ENCODE peak calls at places on chromosome 6, in nine cellular contexts. F is NCI-H2029; K is H54; V is SHP77; P is activated naive CD4-positive, alpha-beta T cell; Z is ELR; N is anterior cingulate cortex; A is OCI-M1; S is NCI-H345. U is an unnamed sample.

GRCh38 chr6:143596857-143597256 is 80.9 kb upstream of the PHACTR2 start:
- DNase-seq in P (no peak), N (no peak), Z (no peak), S (no peak), K (no peak), A (no peak), F (no peak), V (no peak), U (no peak)

GRCh38 chr6:26588965-26589364 is 7.8 kb upstream of the ABT1 start:
- DNase-seq in P (no peak), A (no peak), V (no peak), K (no peak), S (no peak), N (no peak), Z (no peak), F (no peak), U (no peak)

GRCh38 chr6:16991981-16992629 is 109.7 kb upstream of the STMND1 start:
- DNase-seq in P (no peak), Z (no peak), V (no peak), N (no peak), K (no peak), S (no peak), A (no peak), F (no peak), U (no peak)

GRCh38 chr6:158057213-158057987 is 75.7 kb downstream of the SYNJ2 start:
- DNase-seq in S (no peak), P (no peak), A (no peak), N (no peak), V (no peak), Z (peak), F (no peak), K (peak), U (no peak)

GRCh38 chr6:104955927-104956662 is 812 bp upstream of the LIN28B start:
- DNase-seq in F (no peak), N (no peak), S (no peak), V (peak), K (no peak), A (peak), Z (no peak), P (no peak), U (no peak)

GRCh38 chr6:2103644-2104523 is 141.5 kb downstream of the GMDS start:
- DNase-seq in V (peak), S (peak), N (peak), F (peak), P (no peak), K (peak), A (peak), Z (peak), U (no peak)

GRCh38 chr6:159761135-159761872 is 541 bp upstream of the ACAT2 start:
- DNase-seq in P (peak), S (no peak), K (no peak), F (no peak), A (peak), Z (peak), N (no peak), V (peak), U (no peak)

GRCh38 chr6:39206250-39206721 is 23.0 kb downstream of the KCNK5 start:
- DNase-seq in P (no peak), S (no peak), A (no peak), F (no peak), V (no peak), K (no peak), Z (no peak), N (no peak), U (no peak)

GRCh38 chr6:41652876-41653641 is 14.8 kb downstream of the MDFI start:
- DNase-seq in F (no peak), A (no peak), K (no peak), Z (peak), N (no peak), S (no peak), V (no peak), P (no peak), U (no peak)

GRCh38 chr6:656460-657252 is at the start of gene HUS1B:
- DNase-seq in N (no peak), Z (no peak), P (no peak), A (no peak), K (no peak), S (no peak), F (no peak), V (no peak), U (no peak)

GRCh38 chr6:72130327-72130726 is 244.0 kb downstream of the RIMS1 start:
- DNase-seq in A (no peak), S (no peak), Z (no peak), K (no peak), F (no peak), V (no peak), P (no peak), N (no peak), U (no peak)

GRCh38 chr6:3261921-3262320 is 3.2 kb downstream of the PSMG4 start:
- DNase-seq in S (no peak), P (no peak), F (no peak), Z (no peak), A (no peak), K (no peak), V (no peak), N (no peak), U (no peak)

GRCh38 chr6:3205913-3206312 is 21.5 kb downstream of the TUBB2B start:
- DNase-seq in A (peak), K (no peak), V (no peak), Z (peak), N (no peak), F (no peak), S (no peak), P (no peak), U (no peak)

GRCh38 chr6:34346175-34347119 is 46.0 kb downstream of the NUDT3 start:
- DNase-seq in S (no peak), V (no peak), F (peak), N (no peak), K (no peak), Z (no peak), P (no peak), A (no peak), U (no peak)

GRCh38 chr6:13831623-13832022 is 17.3 kb upstream of the MCUR1 start:
- DNase-seq in N (no peak), A (no peak), F (no peak), K (no peak), Z (no peak), S (no peak), V (no peak), P (no peak), U (no peak)

GRCh38 chr6:135270676-135271536 is 89.8 kb downstream of the MYB start:
- DNase-seq in A (no peak), K (no peak), N (no peak), F (no peak), Z (no peak), S (peak), P (no peak), V (no peak), U (no peak)

GRCh38 chr6:996271-996852 is 303.4 kb upstream of the EXOC2 start:
- DNase-seq in A (no peak), S (no peak), V (no peak), F (no peak), N (no peak), P (no peak), Z (no peak), K (no peak), U (no peak)

GRCh38 chr6:106608080-106608668 is 21.1 kb downstream of the RTN4IP1 start:
- DNase-seq in P (no peak), N (no peak), F (peak), A (peak), Z (peak), K (peak), V (peak), S (peak), U (no peak)

GRCh38 chr6:131995924-131996323 is 44.8 kb upstream of the CCN2 start:
- DNase-seq in V (no peak), Z (peak), A (no peak), P (no peak), F (no peak), N (no peak), K (no peak), S (no peak), U (no peak)

GRCh38 chr6:149316740-149317655 is 514 bp upstream of the TAB2 start:
- DNase-seq in V (peak), S (peak), F (peak), A (peak), N (peak), Z (peak), P (peak), K (peak), U (no peak)

GRCh38 chr6:72643214-72643613 is 21.4 kb downstream of the KCNQ5 start:
- DNase-seq in F (no peak), N (no peak), Z (no peak), S (no peak), A (peak), P (no peak), V (no peak), K (no peak), U (no peak)

GRCh38 chr6:170163405-170164170 is 127.3 kb downstream of the DLL1 start:
- DNase-seq in N (no peak), Z (no peak), P (no peak), A (no peak), K (no peak), S (no peak), V (no peak), F (no peak), U (no peak)

GRCh38 chr6:291697-292505 is at the start of gene DUSP22:
- DNase-seq in V (no peak), P (no peak), A (no peak), K (peak), F (no peak), N (no peak), Z (peak), S (no peak), U (peak)

GRCh38 chr6:144753023-144753705 is 468.0 kb downstream of the UTRN start:
- DNase-seq in Z (no peak), N (no peak), F (no peak), A (peak), P (no peak), S (no peak), V (no peak), K (no peak), U (no peak)

GRCh38 chr6:106287215-106287614 is 38.3 kb downstream of the ATG5 start:
- DNase-seq in P (no peak), Z (no peak), K (no peak), N (no peak), F (no peak), S (no peak), V (no peak), A (peak), U (no peak)

GRCh38 chr6:144150673-144151009 is 324 bp downstream of the STX11 start:
- DNase-seq in Z (peak), A (peak), N (no peak), S (peak), F (no peak), P (peak), V (no peak), K (no peak), U (no peak)

GRCh38 chr6:75368151-75368779 is 83.7 kb upstream of the TMEM30A start:
- DNase-seq in K (no peak), V (peak), P (no peak), A (peak), S (peak), F (no peak), N (no peak), Z (peak), U (peak)

GRCh38 chr6:89047473-89047872 is 33.1 kb upstream of the PNRC1 start:
- DNase-seq in N (no peak), F (no peak), A (no peak), Z (no peak), V (no peak), S (no peak), P (no peak), K (no peak), U (no peak)

GRCh38 chr6:46014511-46015118 is 1.0 kb downstream of the CLIC5 start:
- DNase-seq in F (no peak), P (no peak), S (no peak), A (peak), Z (no peak), N (no peak), V (no peak), K (no peak), U (no peak)

GRCh38 chr6:9532621-9533557 is 882.0 kb downstream of the TFAP2A start:
- DNase-seq in V (no peak), Z (peak), F (no peak), A (no peak), N (no peak), S (no peak), P (no peak), K (no peak), U (no peak)

GRCh38 chr6:9412951-9413559 is 977.7 kb upstream of the SLC35B3 start:
- DNase-seq in V (peak), A (peak), S (no peak), K (peak), N (no peak), P (no peak), Z (peak), F (peak), U (no peak)

GRCh38 chr6:137126875-137127485 is 46.5 kb downstream of the IL22RA2 start:
- DNase-seq in Z (no peak), F (no peak), S (no peak), V (no peak), A (no peak), P (no peak), N (no peak), K (no peak), U (no peak)

U was measured in D721Med.